ENCODE peak calls at places on chromosomes 4 and X, in seven cellular contexts. I is OCI-LY7; Z is ELF-1; O is NCI-H510A treated with DMSO at 0.1 percent for 48 hours; F is LoVo; K is NCI-H2081 treated with DMSO at 0.1 percent for 48 hours; N is naive thymus-derived CD8-positive, alpha-beta T cell. A is an unnamed sample.

GRCh38 chr4:100299019-100299418 is 108.8 kb upstream of the DDIT4L start:
- DNase-seq in I (no peak), Z (peak), O (no peak), F (peak), K (no peak), N (no peak), A (no peak)

GRCh38 chrX:40247848-40248622 is 150.3 kb upstream of the BCOR start:
- DNase-seq in I (no peak), Z (no peak), O (no peak), F (no peak), K (no peak), N (no peak), A (no peak)

GRCh38 chr4:183147983-183148382 is 48.9 kb downstream of the WWC2 start:
- DNase-seq in I (no peak), Z (no peak), O (no peak), F (no peak), K (no peak), N (no peak), A (no peak)

GRCh38 chr4:143399113-143399949 is 62.7 kb downstream of the GAB1 start:
- DNase-seq in I (peak), Z (peak), O (peak), F (peak), K (peak), N (peak), A (peak)

GRCh38 chr4:109945056-109945455 is 32.4 kb downstream of the EGF start:
- DNase-seq in I (no peak), Z (no peak), O (no peak), F (peak), K (no peak), N (no peak), A (no peak)

GRCh38 chr4:14313757-14314156 is 686.2 kb upstream of the BOD1L1 start:
- DNase-seq in I (no peak), Z (no peak), O (no peak), F (no peak), K (no peak), N (no peak), A (no peak)

GRCh38 chrX:119669424-119670037 is 23.4 kb downstream of the SEPTIN6 start:
- DNase-seq in I (no peak), Z (peak), O (peak), F (no peak), K (no peak), N (no peak), A (no peak)

GRCh38 chrX:23742693-23743622 is at the start of gene ACOT9:
- DNase-seq in I (peak), Z (peak), O (peak), F (peak), K (no peak), N (peak), A (peak)

GRCh38 chrX:100673397-100673953 is 29.5 kb downstream of the SRPX2 start:
- DNase-seq in I (no peak), Z (no peak), O (no peak), F (no peak), K (no peak), N (no peak), A (no peak)

GRCh38 chr4:16001484-16001858 is 38.5 kb upstream of the FGFBP2 start:
- DNase-seq in I (peak), Z (peak), O (peak), F (peak), K (peak), N (peak), A (peak)

GRCh38 chr4:176469546-176469945 is 149.8 kb downstream of the SPCS3 start:
- DNase-seq in I (no peak), Z (no peak), O (no peak), F (no peak), K (no peak), N (no peak), A (no peak)

GRCh38 chr4:55037728-55038127 is 87.7 kb downstream of the KDR start:
- DNase-seq in I (no peak), Z (no peak), O (no peak), F (no peak), K (no peak), N (no peak), A (no peak)

GRCh38 chr4:153215976-153216375 is 11.7 kb downstream of the TRIM2 start:
- DNase-seq in I (no peak), Z (no peak), O (no peak), F (no peak), K (no peak), N (no peak), A (no peak)

GRCh38 chrX:151815461-151815860 is 80.9 kb downstream of the CNGA2 start:
- DNase-seq in I (no peak), Z (no peak), O (no peak), F (no peak), K (no peak), N (no peak), A (peak)

GRCh38 chrX:42746606-42747005 is 31.4 kb downstream of the PPP1R2C start:
- DNase-seq in I (no peak), Z (no peak), O (peak), F (no peak), K (no peak), N (no peak), A (no peak)

GRCh38 chr4:157911662-157912061 is 261.2 kb downstream of the GASK1B start:
- DNase-seq in I (no peak), Z (no peak), O (no peak), F (no peak), K (no peak), N (no peak), A (no peak)

GRCh38 chrX:40439625-40440532 is 140.9 kb upstream of the ATP6AP2 start:
- DNase-seq in I (no peak), Z (no peak), O (no peak), F (no peak), K (no peak), N (no peak), A (no peak)

GRCh38 chr4:183241322-183241640 is 78.8 kb downstream of the CLDN22 start:
- DNase-seq in I (no peak), Z (peak), O (no peak), F (no peak), K (no peak), N (no peak), A (no peak)